ENCODE peak calls at places on chromosomes 4 and X, in five cellular contexts. B is PC-3; X is stimulated activated effector memory CD8-positive, alpha-beta T cell treated with anti-CD3 and anti-CD28 coated beads, Interleukin-12 subunit alpha, Interleukin-12 subunit beta, amount 100 ng/mL, for 72 hours; W is CD4-positive, alpha-beta T cell; P is memory B cell. Z is an unnamed sample.

GRCh38 chrX:33205321-33205720 is 6.0 kb downstream of the DMD start:
- ATAC-seq in B (no peak), W (no peak), P (no peak), X (no peak), Z (no peak)

GRCh38 chrX:49260221-49260985 is 4.1 kb downstream of the FOXP3 start:
- ATAC-seq in P (no peak), B (no peak), W (no peak), X (no peak), Z (no peak)

GRCh38 chr4:86333236-86333635 is 26.6 kb downstream of the MAPK10 start:
- ATAC-seq in P (no peak), W (no peak), X (no peak), B (no peak), Z (no peak)

GRCh38 chr4:38113136-38113535 is 152.9 kb downstream of the PTTG2 start:
- ATAC-seq in X (no peak), B (no peak), W (no peak), P (no peak), Z (no peak)

GRCh38 chr4:154720123-154720522 is 23.7 kb upstream of the LRAT start:
- ATAC-seq in P (no peak), X (peak), W (no peak), B (peak), Z (peak)

GRCh38 chrX:134661295-134661694 is 3.0 kb upstream of the PLAC1 start:
- ATAC-seq in X (no peak), B (no peak), W (no peak), P (no peak), Z (no peak)

GRCh38 chr4:76654084-76654483 is 219.1 kb downstream of the SHROOM3 start:
- ATAC-seq in X (no peak), B (no peak), P (no peak), W (no peak), Z (no peak)

GRCh38 chr4:41448935-41449334 is 89.0 kb upstream of the LIMCH1 start:
- ATAC-seq in W (no peak), X (no peak), B (no peak), P (no peak), Z (no peak)

GRCh38 chr4:183797445-183798248 is 107.5 kb upstream of the STOX2 start:
- ATAC-seq in B (no peak), X (peak), P (no peak), W (no peak), Z (peak)

GRCh38 chrX:19889582-19890342 is 2.4 kb upstream of the SH3KBP1 start:
- ATAC-seq in W (peak), X (peak), B (no peak), P (no peak), Z (no peak)

GRCh38 chrX:68261060-68261672 is 172.1 kb downstream of the OPHN1 start:
- ATAC-seq in W (no peak), X (no peak), P (no peak), B (peak), Z (no peak)

GRCh38 chr4:2177443-2178093 is 64.4 kb downstream of the HAUS3 start:
- ATAC-seq in P (no peak), X (no peak), B (no peak), W (no peak), Z (no peak)

GRCh38 chrX:71540801-71541545 is 8.1 kb downstream of the OGT start:
- ATAC-seq in P (peak), B (no peak), W (no peak), X (peak), Z (no peak)

GRCh38 chrX:135543924-135544323 is 23.5 kb downstream of the INTS6L start:
- ATAC-seq in W (no peak), B (no peak), X (no peak), P (peak), Z (no peak)

GRCh38 chr4:174681723-174682300 is 147.2 kb downstream of the GLRA3 start:
- ATAC-seq in P (no peak), B (peak), W (no peak), X (peak), Z (no peak)

GRCh38 chrX:40964633-40965586 is 120.3 kb upstream of the USP9X start:
- ATAC-seq in W (no peak), P (peak), B (no peak), X (no peak), Z (no peak)

GRCh38 chr4:139682309-139683210 is 16.9 kb downstream of the MGST2 start:
- ATAC-seq in B (no peak), X (no peak), P (no peak), W (no peak), Z (peak)

GRCh38 chrX:124256209-124256608 is 76.3 kb upstream of the TEX13D start:
- ATAC-seq in B (no peak), W (no peak), P (no peak), X (no peak), Z (no peak)

GRCh38 chr4:182955411-182955810 is 38.2 kb upstream of the DCTD start:
- ATAC-seq in B (no peak), X (no peak), P (no peak), W (no peak), Z (no peak)

GRCh38 chr4:43586813-43587212 is 694.3 kb downstream of the GRXCR1 start:
- ATAC-seq in W (no peak), X (no peak), B (no peak), P (no peak), Z (no peak)

GRCh38 chrX:69503228-69503834 is 795 bp upstream of the NALF2 start:
- ATAC-seq in P (no peak), X (no peak), B (no peak), W (no peak), Z (peak)

GRCh38 chrX:154116514-154116913 is 19.0 kb upstream of the MECP2 start:
- ATAC-seq in X (no peak), P (no peak), B (no peak), W (no peak), Z (no peak)

GRCh38 chr4:23855912-23856605 is 33.8 kb downstream of the PPARGC1A start:
- ATAC-seq in P (no peak), B (no peak), X (no peak), W (no peak), Z (no peak)

GRCh38 chrX:19792412-19792811 is 95.0 kb downstream of the SH3KBP1 start:
- ATAC-seq in B (no peak), W (no peak), P (peak), X (no peak), Z (no peak)

GRCh38 chrX:140572724-140573123 is 67.9 kb upstream of the SOX3 start:
- ATAC-seq in W (no peak), P (no peak), X (no peak), B (peak), Z (no peak)

GRCh38 chrX:48913605-48914366 is 2.3 kb upstream of the SLC35A2 start:
- ATAC-seq in X (no peak), B (no peak), P (no peak), W (no peak), Z (no peak)

GRCh38 chr4:73832651-73833237 is 3.7 kb upstream of the CXCL6 start:
- ATAC-seq in W (no peak), P (no peak), X (no peak), B (peak), Z (no peak)